ENCODE peak calls at places on chromosomes 16 and 17, in four cellular contexts. H, X, G and K are unnamed samples.

GRCh38 chr17:57852041-57852954 is 2.5 kb upstream of the MRPS23 start:
- DNase-seq in H (no peak), X (no peak), G (no peak), K (no peak)

GRCh38 chr17:58576679-58577367 is 62.4 kb upstream of the MTMR4 start:
- DNase-seq in H (no peak), X (no peak), G (no peak), K (no peak)

GRCh38 chr17:57493171-57493570 is 236.8 kb downstream of the MSI2 start:
- DNase-seq in H (no peak), X (no peak), G (no peak), K (no peak)

GRCh38 chr17:19470529-19471261 is 59.7 kb downstream of the RNF112 start:
- DNase-seq in H (no peak), X (no peak), G (no peak), K (no peak)

GRCh38 chr17:50146927-50147640 is 3.4 kb downstream of the PPP1R9B start:
- DNase-seq in H (no peak), X (no peak), G (no peak), K (no peak)

GRCh38 chr16:2831203-2831602 is 1.1 kb downstream of the ZG16B start:
- DNase-seq in H (no peak), X (no peak), G (no peak), K (no peak)

GRCh38 chr17:75048396-75048933 is 1.4 kb downstream of the KCTD2 start:
- DNase-seq in H (no peak), X (no peak), G (no peak), K (no peak)

GRCh38 chr16:15899538-15900100 is 11.2 kb upstream of the CEP20 start:
- DNase-seq in H (no peak), X (no peak), G (peak; percentile 25), K (peak; percentile 35)

GRCh38 chr16:10951016-10951415 is 6.7 kb downstream of the CLEC16A start:
- DNase-seq in H (no peak), X (no peak), G (no peak), K (no peak)

GRCh38 chr17:4142107-4142900 is 526 bp downstream of the ZZEF1 start:
- DNase-seq in H (no peak), X (peak; percentile 56), G (no peak), K (peak; percentile 41)

GRCh38 chr17:78258323-78259229 is 27.1 kb downstream of the TMEM235 start:
- DNase-seq in H (no peak), X (peak; percentile 47), G (peak; percentile 61), K (no peak)

GRCh38 chr16:20874088-20874581 is 26.0 kb downstream of the DCUN1D3 start:
- DNase-seq in H (no peak), X (no peak), G (no peak), K (no peak)

GRCh38 chr16:57145046-57145963 is 40.5 kb downstream of the PSME3IP1 start:
- DNase-seq in H (no peak), X (no peak), G (no peak), K (no peak)

GRCh38 chr17:42180411-42180921 is 476 bp downstream of the KCNH4 start:
- DNase-seq in H (no peak), X (no peak), G (no peak), K (no peak)

GRCh38 chr16:22887445-22887844 is 73.5 kb downstream of the HS3ST2 start:
- DNase-seq in H (no peak), X (no peak), G (no peak), K (no peak)

GRCh38 chr17:14323522-14323981 is 22.7 kb downstream of the HS3ST3B1 start:
- DNase-seq in H (no peak), X (no peak), G (no peak), K (no peak)

GRCh38 chr17:17493249-17493985 is 2.8 kb downstream of the RASD1 start:
- DNase-seq in H (no peak), X (no peak), G (no peak), K (no peak)

GRCh38 chr17:80001376-80001775 is 34.3 kb downstream of the TBC1D16 start:
- DNase-seq in H (no peak), X (no peak), G (no peak), K (no peak)

GRCh38 chr17:7307686-7308624 is 527 bp downstream of the EIF5A start:
- DNase-seq in H (no peak), X (peak; percentile 58), G (no peak), K (no peak)

GRCh38 chr17:50380369-50381259 is 7.6 kb downstream of the EME1 start:
- DNase-seq in H (no peak), X (no peak), G (no peak), K (no peak)

GRCh38 chr16:17342031-17342430 is 128.7 kb downstream of the XYLT1 start:
- DNase-seq in H (no peak), X (no peak), G (no peak), K (no peak)

GRCh38 chr16:83561876-83562275 is 245.9 kb upstream of the HSBP1 start:
- DNase-seq in H (no peak), X (peak; percentile 41), G (no peak), K (no peak)

GRCh38 chr17:81957691-81958432 is 3.1 kb downstream of the NOTUM start:
- DNase-seq in H (no peak), X (no peak), G (no peak), K (no peak)

GRCh38 chr17:306116-306515 is 46.5 kb downstream of the RPH3AL start:
- DNase-seq in H (no peak), X (no peak), G (no peak), K (no peak)

GRCh38 chr17:17467720-17468119 is 9.1 kb upstream of the MED9 start:
- DNase-seq in H (no peak), X (no peak), G (no peak), K (no peak)

GRCh38 chr16:89017956-89018604 is 41.1 kb upstream of the CBFA2T3 start:
- DNase-seq in H (no peak), X (no peak), G (no peak), K (no peak)

GRCh38 chr16:82715160-82715559 is 88.4 kb downstream of the CDH13 start:
- DNase-seq in H (no peak), X (no peak), G (no peak), K (no peak)

GRCh38 chr16:57427824-57428223 is 19.4 kb downstream of the CIAPIN1 start:
- DNase-seq in H (no peak), X (no peak), G (no peak), K (no peak)

GRCh38 chr16:70735141-70735979 is 49.5 kb upstream of the MTSS2 start:
- DNase-seq in H (no peak), X (no peak), G (no peak), K (no peak)